ENCODE peak calls at places on chromosomes 13 and 19, in six cellular contexts. One of them, this sample, is unnamed. For H3K27me3, the result is how much of the 10 kb centered on the place peaks cover.

GRCh38 chr19:35751839-35752745 is 3.7 kb downstream of the LIN37 start:
- DNase-seq in CD8-positive, alpha-beta memory T cell: no peak
- DNase-seq in heart left ventricle: peak
- DNase-seq in AG04450: no peak
- DNase-seq in HL-60: no peak
- DNase-seq in GM23248: no peak
- DNase-seq in this sample: no peak

GRCh38 chr19:54035215-54036178 is 28.2 kb downstream of the VSTM1 start:
- DNase-seq in CD8-positive, alpha-beta memory T cell: no peak
- DNase-seq in heart left ventricle: no peak
- DNase-seq in AG04450: peak
- DNase-seq in HL-60: no peak
- DNase-seq in GM23248: peak
- DNase-seq in this sample: peak

GRCh38 chr19:48539503-48540096 is 12.4 kb upstream of the SULT2B1 start:
- DNase-seq in CD8-positive, alpha-beta memory T cell: no peak
- DNase-seq in heart left ventricle: peak
- DNase-seq in AG04450: no peak
- DNase-seq in HL-60: no peak
- DNase-seq in GM23248: peak
- DNase-seq in this sample: no peak

GRCh38 chr19:41929536-41930071 is 1.4 kb upstream of the ERFL start:
- DNase-seq in CD8-positive, alpha-beta memory T cell: no peak
- DNase-seq in heart left ventricle: no peak
- DNase-seq in AG04450: no peak
- DNase-seq in HL-60: no peak
- DNase-seq in GM23248: no peak
- DNase-seq in this sample: no peak

GRCh38 chr13:30904043-30904442 is 2.0 kb upstream of the MEDAG start:
- DNase-seq in CD8-positive, alpha-beta memory T cell: no peak
- DNase-seq in heart left ventricle: no peak
- DNase-seq in AG04450: no peak
- DNase-seq in HL-60: no peak
- DNase-seq in GM23248: no peak
- DNase-seq in this sample: no peak

GRCh38 chr19:12669272-12670158 is 2.9 kb downstream of the WDR83 start:
- DNase-seq in CD8-positive, alpha-beta memory T cell: peak
- DNase-seq in heart left ventricle: peak
- DNase-seq in AG04450: peak
- DNase-seq in HL-60: peak
- DNase-seq in GM23248: peak
- DNase-seq in this sample: no peak

GRCh38 chr19:55697698-55698097 is 22.7 kb downstream of the EPN1 start:
- DNase-seq in CD8-positive, alpha-beta memory T cell: no peak
- DNase-seq in heart left ventricle: no peak
- DNase-seq in AG04450: no peak
- DNase-seq in HL-60: no peak
- DNase-seq in GM23248: no peak
- DNase-seq in this sample: no peak

GRCh38 chr19:16070366-16070990 is 5.8 kb upstream of the TPM4 start:
- DNase-seq in CD8-positive, alpha-beta memory T cell: peak
- DNase-seq in heart left ventricle: peak
- DNase-seq in AG04450: no peak
- DNase-seq in HL-60: peak
- DNase-seq in GM23248: peak
- DNase-seq in this sample: no peak

DNA sequence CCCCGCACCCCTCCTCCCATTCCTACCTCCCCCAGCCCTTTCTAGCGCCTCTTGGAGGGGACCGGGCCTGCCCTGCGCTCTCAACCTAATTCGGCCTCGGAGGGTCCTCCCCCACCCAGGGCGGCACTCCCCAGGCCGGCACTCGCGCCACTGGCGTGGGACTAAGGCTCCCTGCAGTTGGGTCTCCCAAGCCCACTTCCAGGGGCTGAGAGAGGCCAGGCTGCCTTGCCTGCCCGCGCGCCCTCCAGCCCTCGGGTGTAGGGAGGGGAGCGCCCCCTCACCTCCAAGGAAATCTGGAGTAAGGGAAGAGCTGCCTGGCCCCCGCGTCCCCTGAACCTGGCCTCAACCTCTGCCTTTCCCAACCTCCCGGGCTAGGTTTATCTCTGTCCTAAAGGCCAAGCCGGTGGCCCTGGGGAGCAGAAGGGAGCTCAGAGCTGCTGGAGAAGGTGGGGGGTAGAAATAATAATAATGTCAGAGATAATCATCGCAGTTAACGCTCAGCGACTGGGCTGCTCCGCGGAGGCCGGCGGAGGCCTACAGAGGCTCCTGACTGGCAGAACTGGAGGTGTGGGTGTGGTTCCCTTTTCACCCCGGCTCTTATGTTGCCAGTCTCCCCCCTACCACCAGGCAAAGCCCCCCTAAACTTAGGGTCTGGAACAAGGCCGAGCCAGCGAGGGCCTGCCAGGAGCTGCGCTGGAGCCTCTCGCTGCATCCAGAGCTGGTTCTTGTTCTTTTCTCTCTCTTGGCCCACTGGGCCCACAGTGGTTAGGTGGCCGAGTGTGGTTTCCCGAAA is 9.6 kb downstream of the ZIC2 start:
- DNase-seq in CD8-positive, alpha-beta memory T cell: no peak
- DNase-seq in heart left ventricle: no peak
- DNase-seq in AG04450: no peak
- DNase-seq in HL-60: no peak
- DNase-seq in GM23248: no peak
- DNase-seq in this sample: no peak
- H3K27me3 ChIP-seq in CD8-positive, alpha-beta memory T cell: half or more
- H3K27me3 ChIP-seq in heart left ventricle: half or more
- H3K27me3 ChIP-seq in AG04450: half or more
- H3K27me3 ChIP-seq in HL-60: half or more
- H3K27me3 ChIP-seq in GM23248: half or more
- H3K27me3 ChIP-seq in this sample: half or more

GRCh38 chr13:39232401-39232980 is 194.2 kb downstream of the NHLRC3 start:
- DNase-seq in CD8-positive, alpha-beta memory T cell: no peak
- DNase-seq in heart left ventricle: no peak
- DNase-seq in AG04450: no peak
- DNase-seq in HL-60: no peak
- DNase-seq in GM23248: no peak
- DNase-seq in this sample: no peak
- H3K27me3 ChIP-seq in CD8-positive, alpha-beta memory T cell: under half
- H3K27me3 ChIP-seq in heart left ventricle: under half
- H3K27me3 ChIP-seq in AG04450: under half
- H3K27me3 ChIP-seq in HL-60: under half
- H3K27me3 ChIP-seq in GM23248: under half
- H3K27me3 ChIP-seq in this sample: under half

GRCh38 chr19:23527797-23528196 is 132.5 kb upstream of the ZNF91 start:
- DNase-seq in CD8-positive, alpha-beta memory T cell: no peak
- DNase-seq in heart left ventricle: no peak
- DNase-seq in AG04450: no peak
- DNase-seq in HL-60: no peak
- DNase-seq in GM23248: no peak
- DNase-seq in this sample: no peak

GRCh38 chr19:23526302-23526701 is 131.0 kb upstream of the ZNF91 start:
- DNase-seq in CD8-positive, alpha-beta memory T cell: no peak
- DNase-seq in heart left ventricle: no peak
- DNase-seq in AG04450: no peak
- DNase-seq in HL-60: no peak
- DNase-seq in GM23248: no peak
- DNase-seq in this sample: no peak

GRCh38 chr19:23531231-23531790 is 136.0 kb upstream of the ZNF91 start:
- DNase-seq in CD8-positive, alpha-beta memory T cell: no peak
- DNase-seq in heart left ventricle: no peak
- DNase-seq in AG04450: no peak
- DNase-seq in HL-60: no peak
- DNase-seq in GM23248: no peak
- DNase-seq in this sample: no peak

GRCh38 chr19:23528376-23528775 is 133.1 kb upstream of the ZNF91 start:
- DNase-seq in CD8-positive, alpha-beta memory T cell: no peak
- DNase-seq in heart left ventricle: no peak
- DNase-seq in AG04450: no peak
- DNase-seq in HL-60: no peak
- DNase-seq in GM23248: no peak
- DNase-seq in this sample: no peak

DNA sequence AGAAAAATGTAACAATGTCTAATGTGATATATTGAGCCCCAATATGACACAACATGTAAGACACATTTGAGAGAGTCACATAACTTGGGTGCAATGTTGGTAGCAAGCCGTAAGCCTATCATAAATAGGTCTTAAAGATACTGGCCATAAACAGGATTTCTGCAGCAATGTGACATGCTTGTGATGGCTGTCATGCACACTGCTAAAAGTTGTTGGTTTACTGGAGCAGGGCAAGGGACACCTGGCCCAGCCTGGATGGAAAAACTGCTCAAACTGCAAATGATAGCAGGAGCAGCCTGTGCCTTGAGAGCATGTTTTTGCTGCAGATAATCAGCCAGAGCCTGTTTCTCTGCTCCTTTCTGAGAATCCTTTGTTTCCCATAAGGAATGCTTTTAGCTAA is 136.7 kb upstream of the ZNF91 start:
- DNase-seq in CD8-positive, alpha-beta memory T cell: no peak
- DNase-seq in heart left ventricle: no peak
- DNase-seq in AG04450: no peak
- DNase-seq in HL-60: no peak
- DNase-seq in GM23248: no peak
- DNase-seq in this sample: no peak
- H3K27me3 ChIP-seq in CD8-positive, alpha-beta memory T cell: under half
- H3K27me3 ChIP-seq in heart left ventricle: under half
- H3K27me3 ChIP-seq in AG04450: under half
- H3K27me3 ChIP-seq in HL-60: under half
- H3K27me3 ChIP-seq in GM23248: under half
- H3K27me3 ChIP-seq in this sample: under half

GRCh38 chr19:18682807-18683108 is 722 bp upstream of the CRTC1 start:
- DNase-seq in CD8-positive, alpha-beta memory T cell: no peak
- DNase-seq in heart left ventricle: no peak
- DNase-seq in AG04450: no peak
- DNase-seq in HL-60: no peak
- DNase-seq in GM23248: no peak
- DNase-seq in this sample: no peak
- H3K27me3 ChIP-seq in CD8-positive, alpha-beta memory T cell: under half
- H3K27me3 ChIP-seq in heart left ventricle: under half
- H3K27me3 ChIP-seq in AG04450: under half
- H3K27me3 ChIP-seq in HL-60: under half
- H3K27me3 ChIP-seq in GM23248: under half
- H3K27me3 ChIP-seq in this sample: under half

GRCh38 chr13:101415358-101416174 is 742 bp downstream of the NALCN start:
- DNase-seq in CD8-positive, alpha-beta memory T cell: no peak
- DNase-seq in heart left ventricle: peak
- DNase-seq in AG04450: no peak
- DNase-seq in HL-60: no peak
- DNase-seq in GM23248: peak
- DNase-seq in this sample: no peak
- H3K27me3 ChIP-seq in CD8-positive, alpha-beta memory T cell: under half
- H3K27me3 ChIP-seq in heart left ventricle: under half
- H3K27me3 ChIP-seq in AG04450: under half
- H3K27me3 ChIP-seq in HL-60: under half
- H3K27me3 ChIP-seq in GM23248: under half
- H3K27me3 ChIP-seq in this sample: under half

DNA sequence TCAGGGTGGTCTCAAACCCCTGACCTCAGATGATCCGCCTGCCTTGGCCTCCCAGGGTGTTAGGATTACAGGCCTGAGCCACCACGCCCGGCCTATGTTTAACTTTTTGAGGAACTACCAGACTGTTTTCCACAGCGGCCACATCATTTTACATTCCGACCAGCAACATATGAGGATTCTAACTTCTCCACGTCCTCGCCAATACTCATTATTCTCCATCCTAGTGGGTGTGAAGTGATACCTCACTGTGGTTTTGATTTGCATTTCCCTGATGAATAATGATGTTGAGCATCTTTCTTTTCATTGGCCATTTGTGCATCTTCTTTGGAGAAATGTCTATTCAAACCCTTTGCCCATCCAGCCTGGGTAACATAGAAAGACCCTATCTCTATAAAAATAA is 14.8 kb downstream of the SLC5A5 start:
- DNase-seq in CD8-positive, alpha-beta memory T cell: no peak
- DNase-seq in heart left ventricle: no peak
- DNase-seq in AG04450: no peak
- DNase-seq in HL-60: no peak
- DNase-seq in GM23248: no peak
- DNase-seq in this sample: no peak
- H3K27me3 ChIP-seq in CD8-positive, alpha-beta memory T cell: under half
- H3K27me3 ChIP-seq in heart left ventricle: under half
- H3K27me3 ChIP-seq in AG04450: under half
- H3K27me3 ChIP-seq in HL-60: under half
- H3K27me3 ChIP-seq in GM23248: under half
- H3K27me3 ChIP-seq in this sample: under half

GRCh38 chr19:32233091-32233490 is 112.3 kb upstream of the ZNF507 start:
- DNase-seq in CD8-positive, alpha-beta memory T cell: no peak
- DNase-seq in heart left ventricle: no peak
- DNase-seq in AG04450: no peak
- DNase-seq in HL-60: no peak
- DNase-seq in GM23248: no peak
- DNase-seq in this sample: no peak
- H3K27me3 ChIP-seq in CD8-positive, alpha-beta memory T cell: under half
- H3K27me3 ChIP-seq in heart left ventricle: under half
- H3K27me3 ChIP-seq in AG04450: under half
- H3K27me3 ChIP-seq in HL-60: under half
- H3K27me3 ChIP-seq in GM23248: under half
- H3K27me3 ChIP-seq in this sample: under half

GRCh38 chr13:78601124-78601885 is 2.0 kb downstream of the POU4F1 start:
- DNase-seq in CD8-positive, alpha-beta memory T cell: no peak
- DNase-seq in heart left ventricle: no peak
- DNase-seq in AG04450: no peak
- DNase-seq in HL-60: no peak
- DNase-seq in GM23248: peak
- DNase-seq in this sample: no peak
- H3K27me3 ChIP-seq in CD8-positive, alpha-beta memory T cell: half or more
- H3K27me3 ChIP-seq in heart left ventricle: half or more
- H3K27me3 ChIP-seq in AG04450: half or more
- H3K27me3 ChIP-seq in HL-60: half or more
- H3K27me3 ChIP-seq in GM23248: half or more
- H3K27me3 ChIP-seq in this sample: half or more

DNA sequence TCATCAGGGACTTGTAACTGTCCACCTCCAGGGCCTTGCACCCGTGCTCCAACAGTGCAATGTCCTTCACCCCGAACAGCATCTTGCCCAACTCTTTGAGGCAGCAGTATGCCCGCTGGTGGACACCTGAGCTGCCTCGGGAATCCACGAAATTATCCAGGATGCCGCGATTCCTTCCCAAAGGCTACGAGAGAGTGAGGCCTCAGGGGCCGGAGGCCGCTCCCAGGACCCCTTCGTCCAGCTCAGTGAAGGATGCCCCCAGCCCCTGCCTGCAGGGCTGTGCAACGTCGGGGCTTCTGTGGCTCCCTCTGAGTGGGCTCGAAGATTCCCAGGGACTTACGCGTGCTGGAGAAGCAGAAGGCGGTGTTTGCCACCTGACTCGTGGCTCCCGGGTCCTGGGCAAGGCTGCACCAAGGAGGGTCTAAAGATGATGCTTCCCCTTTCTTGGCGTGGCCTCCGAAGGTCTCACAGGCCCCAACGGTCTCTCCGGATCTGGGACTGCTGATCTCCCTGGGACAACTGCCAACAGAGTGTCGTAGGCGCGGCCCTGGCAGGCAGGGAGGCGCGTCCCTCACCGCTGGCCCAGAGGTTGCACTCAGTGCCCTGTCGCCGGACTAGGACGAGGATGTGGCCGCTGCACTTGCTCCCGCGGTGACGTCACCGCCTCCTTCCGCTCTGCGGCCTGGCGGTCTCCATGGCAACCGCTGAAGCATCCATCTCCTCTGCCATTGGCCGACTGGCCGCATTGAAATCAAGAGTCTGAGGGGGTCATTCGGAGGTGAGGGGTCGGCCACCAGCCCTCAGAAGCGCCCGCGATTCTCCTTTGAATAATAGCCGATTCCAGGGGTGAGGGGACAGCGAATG is at the start of gene PNMA8C:
- DNase-seq in CD8-positive, alpha-beta memory T cell: peak
- DNase-seq in heart left ventricle: peak
- DNase-seq in AG04450: no peak
- DNase-seq in HL-60: peak
- DNase-seq in GM23248: peak
- DNase-seq in this sample: no peak
- H3K27me3 ChIP-seq in CD8-positive, alpha-beta memory T cell: under half
- H3K27me3 ChIP-seq in heart left ventricle: under half
- H3K27me3 ChIP-seq in AG04450: under half
- H3K27me3 ChIP-seq in HL-60: under half
- H3K27me3 ChIP-seq in GM23248: under half
- H3K27me3 ChIP-seq in this sample: under half